ENCODE peak calls at places on chromosomes 13 and 19, in five cellular contexts. I is fibroblast of mammary gland, A is fibroblast of lung, B is PC-3, W is Peyer's patch. E is an unnamed sample.

GRCh38 chr13:45851171-45851889 is at the start of gene SIAH3:
- DNase-seq in I (peak; percentile 29), A (peak; percentile 21), B (no peak), W (peak; percentile 47), E (no peak)

GRCh38 chr13:96768524-96768923 is 225.8 kb downstream of the OXGR1 start:
- DNase-seq in I (peak; percentile 10), A (no peak), B (no peak), W (no peak), E (no peak)

GRCh38 chr19:11405846-11406643 is 13.1 kb downstream of the RGL3 start:
- DNase-seq in I (peak; percentile 34), A (no peak), B (no peak), W (no peak), E (no peak)

GRCh38 chr19:296476-297225 is 5.4 kb upstream of the PLPP2 start:
- DNase-seq in I (no peak), A (no peak), B (no peak), W (peak; percentile 54), E (no peak)

GRCh38 chr19:35484637-35485036 is 5.6 kb downstream of the KRTDAP start:
- DNase-seq in I (no peak), A (no peak), B (no peak), W (no peak), E (no peak)

GRCh38 chr19:7986321-7987083 is 18.9 kb downstream of the ELAVL1 start:
- DNase-seq in I (peak; percentile 76), A (peak; percentile 68), B (peak; percentile 94), W (no peak), E (no peak)

GRCh38 chr13:30108913-30109237 is 198.5 kb downstream of the KATNAL1 start:
- DNase-seq in I (no peak), A (no peak), B (peak; percentile 47), W (peak; percentile 91), E (no peak)

GRCh38 chr13:60627071-60627686 is 230.2 kb downstream of the TDRD3 start:
- DNase-seq in I (peak; percentile 18), A (peak; percentile 2), B (peak; percentile 56), W (no peak), E (no peak)

GRCh38 chr19:12574036-12574435 is 22.8 kb upstream of the ZNF564 start:
- DNase-seq in I (no peak), A (no peak), B (no peak), W (peak; percentile 73), E (no peak)

GRCh38 chr13:67230774-67231480 is 791 bp upstream of the PCDH9 start:
- DNase-seq in I (peak; percentile 62), A (peak; percentile 75), B (peak; percentile 35), W (peak; percentile 61), E (no peak)

GRCh38 chr13:30364876-30365275 is 57.4 kb upstream of the UBE2L5 start:
- DNase-seq in I (peak; percentile 25), A (no peak), B (no peak), W (no peak), E (no peak)

GRCh38 chr13:91468301-91468700 is 69.9 kb downstream of the GPC5 start:
- DNase-seq in I (no peak), A (no peak), B (no peak), W (no peak), E (no peak)

GRCh38 chr13:90493667-90494066 is 853.8 kb upstream of the MIR17HG start:
- DNase-seq in I (no peak), A (no peak), B (no peak), W (no peak), E (no peak)

GRCh38 chr13:93226623-93227279 is at the start of gene GPC6:
- DNase-seq in I (peak; percentile 94), A (peak; percentile 96), B (peak; percentile 75), W (no peak), E (no peak)

GRCh38 chr13:33272531-33273124 is 12.9 kb downstream of the STARD13 start:
- DNase-seq in I (peak; percentile 43), A (no peak), B (peak; percentile 57), W (peak; percentile 59), E (no peak)

GRCh38 chr13:42272115-42272756 is at the start of gene AKAP11:
- DNase-seq in I (peak; percentile 46), A (peak; percentile 60), B (peak; percentile 18), W (peak; percentile 70), E (peak; percentile 50)

GRCh38 chr13:113483504-113484287 is 6.8 kb downstream of the DCUN1D2 start:
- DNase-seq in I (no peak), A (no peak), B (no peak), W (no peak), E (no peak)

GRCh38 chr19:42423462-42424344 is 3.5 kb downstream of the LIPE start:
- DNase-seq in I (peak; percentile 88), A (peak; percentile 95), B (peak; percentile 81), W (peak; percentile 97), E (peak; percentile 65)
- TF ChIP-seq CTCF in I (no peak), A (no peak), B (no peak), W (no peak), E (no peak)

DNA sequence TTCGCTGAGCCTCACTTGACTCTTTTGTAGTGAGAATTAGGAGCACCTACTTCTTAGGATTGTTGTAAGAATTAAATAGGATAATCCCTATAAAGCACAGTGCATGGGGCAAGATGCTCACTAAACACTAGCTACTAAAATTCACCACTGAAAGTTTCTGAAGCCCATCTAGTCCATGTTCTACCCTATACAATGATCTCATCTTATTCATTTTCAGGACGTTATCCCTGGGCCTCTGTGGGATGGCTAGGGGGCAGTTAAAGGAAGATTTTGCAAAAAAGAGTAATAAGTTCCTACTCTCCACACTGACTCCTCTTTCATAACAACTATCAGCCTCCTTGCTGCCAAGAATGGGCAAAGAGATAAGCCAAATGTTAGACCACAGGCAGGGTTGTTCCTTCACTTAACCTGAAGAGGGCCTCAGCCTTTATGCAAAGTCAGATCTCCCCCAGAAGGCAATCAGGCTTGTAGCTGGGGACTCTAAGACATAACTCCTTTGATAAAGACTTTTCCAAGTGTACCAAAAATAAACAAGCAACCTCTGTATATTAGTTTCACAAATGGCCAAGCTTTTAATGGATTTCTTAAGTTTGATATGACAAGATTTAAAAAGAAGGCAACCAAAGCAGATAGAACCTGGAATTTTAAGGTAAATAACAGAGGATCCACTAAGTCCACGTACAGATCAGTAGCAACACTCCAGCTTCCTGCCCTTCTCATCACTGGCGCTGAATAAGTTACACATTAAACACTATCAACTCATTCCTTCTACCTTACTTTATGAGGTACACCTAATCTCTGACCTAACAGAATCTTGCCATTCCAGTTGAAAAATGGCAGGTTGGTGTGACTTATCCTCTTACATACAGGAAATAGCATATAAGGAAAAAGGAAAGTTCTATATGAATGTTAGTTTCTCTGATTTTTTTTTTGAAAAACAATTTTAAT is 44.4 kb downstream of the ELF1 start:
- DNase-seq in I (peak; percentile 60), A (peak; percentile 76), B (peak; percentile 37), W (peak; percentile 63), E (no peak)
- TF ChIP-seq CTCF in I (peak; percentile 62), A (peak; percentile 51), B (peak; percentile 61), W (peak; percentile 53), E (peak; percentile 70)

GRCh38 chr19:30006206-30006605 is 64.2 kb downstream of the URI1 start:
- DNase-seq in I (no peak), A (no peak), B (no peak), W (no peak), E (no peak)

GRCh38 chr19:30014770-30015169 is 72.7 kb downstream of the URI1 start:
- DNase-seq in I (no peak), A (no peak), B (no peak), W (no peak), E (no peak)

GRCh38 chr19:30008169-30008568 is 66.1 kb downstream of the URI1 start:
- DNase-seq in I (no peak), A (no peak), B (no peak), W (no peak), E (no peak)

GRCh38 chr19:30009013-30009412 is 67.0 kb downstream of the URI1 start:
- DNase-seq in I (no peak), A (no peak), B (no peak), W (no peak), E (no peak)

DNA sequence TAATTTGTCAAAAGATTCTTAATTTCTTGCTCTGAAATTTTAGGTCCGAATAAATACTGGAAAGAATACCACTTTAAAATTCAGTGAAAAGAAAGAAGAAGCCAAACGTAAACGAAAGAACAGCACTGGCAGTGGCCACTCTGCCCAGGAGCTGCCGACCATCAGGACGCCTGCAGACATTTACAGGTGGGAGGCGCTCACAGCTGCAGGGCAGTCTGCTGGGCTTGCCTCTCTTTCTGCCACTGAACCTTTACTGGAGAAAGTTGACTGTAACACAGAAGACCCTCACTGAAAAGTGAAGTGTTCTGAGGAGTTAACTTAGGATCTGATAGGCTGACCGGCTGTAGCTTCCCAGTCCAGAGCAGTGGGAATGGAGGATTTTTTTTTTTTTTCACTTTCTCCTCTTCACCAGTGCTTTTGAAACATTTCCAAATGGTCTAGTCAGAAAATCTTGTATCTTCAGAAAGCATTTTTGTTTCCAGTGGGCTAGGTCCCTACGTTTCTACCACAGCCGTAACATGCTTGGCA is 69.1 kb downstream of the URI1 start:
- DNase-seq in I (no peak), A (no peak), B (no peak), W (no peak), E (no peak)
- TF ChIP-seq CTCF in I (no peak), A (no peak), B (no peak), W (no peak), E (no peak)

GRCh38 chr13:106088094-106088493 is 447.4 kb downstream of the EFNB2 start:
- DNase-seq in I (peak; percentile 91), A (no peak), B (no peak), W (no peak), E (no peak)

GRCh38 chr13:106089251-106089940 is 446.1 kb downstream of the EFNB2 start:
- DNase-seq in I (peak; percentile 33), A (no peak), B (no peak), W (no peak), E (no peak)

GRCh38 chr13:106078191-106078590 is 457.3 kb downstream of the EFNB2 start:
- DNase-seq in I (no peak), A (no peak), B (no peak), W (no peak), E (no peak)

GRCh38 chr13:106087201-106087600 is 448.3 kb downstream of the EFNB2 start:
- DNase-seq in I (no peak), A (no peak), B (no peak), W (peak; percentile 66), E (no peak)

DNA sequence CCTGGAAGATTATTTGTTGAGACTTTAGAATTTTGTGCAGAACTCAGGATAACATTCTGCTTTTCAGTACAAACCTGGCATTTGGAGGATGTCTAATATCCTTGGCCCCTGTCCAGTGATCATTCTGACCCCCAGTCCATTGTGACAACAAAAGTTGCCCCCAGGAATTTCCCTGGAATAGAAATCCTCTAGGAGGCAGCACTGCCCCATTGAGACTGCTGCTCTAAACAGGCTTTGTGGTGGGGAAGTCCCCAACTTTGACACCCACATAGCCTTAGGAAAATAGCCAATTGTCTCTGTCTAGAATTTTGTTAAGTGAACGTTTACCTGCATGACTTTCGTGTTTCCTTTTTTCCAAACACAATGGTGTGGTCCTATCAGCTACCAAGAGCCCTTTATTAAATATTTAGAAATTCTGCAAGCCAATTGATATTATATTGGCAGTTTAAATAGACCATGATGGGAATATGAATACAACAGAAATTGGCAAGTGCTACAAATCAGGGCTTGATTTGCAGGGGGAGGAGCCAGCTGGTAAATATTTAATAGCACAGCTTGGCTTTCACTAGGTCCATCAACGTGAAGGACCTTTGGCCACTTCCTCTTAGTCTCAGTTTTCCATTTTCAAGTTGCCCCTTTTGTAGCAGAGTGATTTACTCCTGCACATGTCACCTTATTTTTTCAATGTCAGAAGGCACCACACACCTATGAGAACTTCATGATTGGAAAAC is 451.7 kb downstream of the EFNB2 start:
- DNase-seq in I (peak; percentile 73), A (peak; percentile 59), B (peak; percentile 72), W (peak; percentile 66), E (no peak)
- TF ChIP-seq CTCF in I (peak; percentile 96), A (peak; percentile 78), B (peak; percentile 83), W (peak; percentile 77), E (no peak)

E was measured in CD14-positive monocyte.